ENCODE peak calls at places on chromosomes 6 and 20, in nine cellular contexts. One of them, this sample, is unnamed.

GRCh38 chr6:53840027-53840426 is 45.2 kb downstream of the LRRC1 start:
- DNase-seq in breast epithelium: no peak
- DNase-seq in OCI-LY7: no peak
- DNase-seq in sigmoid colon: no peak
- DNase-seq in LNCaP clone FGC: no peak
- DNase-seq in NCI-H460: no peak
- DNase-seq in activated CD4-positive, CD25-positive, alpha-beta regulatory T cell: no peak
- DNase-seq in right lobe of liver: no peak
- DNase-seq in brain microvascular endothelial cell: no peak
- DNase-seq in this sample: no peak

GRCh38 chr6:18293192-18293904 is 29.0 kb upstream of the DEK start:
- DNase-seq in breast epithelium: no peak
- DNase-seq in OCI-LY7: no peak
- DNase-seq in sigmoid colon: no peak
- DNase-seq in LNCaP clone FGC: no peak
- DNase-seq in NCI-H460: peak
- DNase-seq in activated CD4-positive, CD25-positive, alpha-beta regulatory T cell: no peak
- DNase-seq in right lobe of liver: no peak
- DNase-seq in brain microvascular endothelial cell: peak
- DNase-seq in this sample: no peak

GRCh38 chr6:90383212-90383611 is 86.6 kb upstream of the BACH2 start:
- DNase-seq in breast epithelium: no peak
- DNase-seq in OCI-LY7: peak
- DNase-seq in sigmoid colon: no peak
- DNase-seq in LNCaP clone FGC: no peak
- DNase-seq in NCI-H460: no peak
- DNase-seq in activated CD4-positive, CD25-positive, alpha-beta regulatory T cell: no peak
- DNase-seq in right lobe of liver: no peak
- DNase-seq in brain microvascular endothelial cell: no peak
- DNase-seq in this sample: no peak

GRCh38 chr20:11777861-11778570 is 139.7 kb upstream of the BTBD3 start:
- DNase-seq in breast epithelium: no peak
- DNase-seq in OCI-LY7: no peak
- DNase-seq in sigmoid colon: no peak
- DNase-seq in LNCaP clone FGC: no peak
- DNase-seq in NCI-H460: no peak
- DNase-seq in activated CD4-positive, CD25-positive, alpha-beta regulatory T cell: no peak
- DNase-seq in right lobe of liver: no peak
- DNase-seq in brain microvascular endothelial cell: peak
- DNase-seq in this sample: no peak

GRCh38 chr6:44062771-44063560 is 64.3 kb downstream of the MRPL14 start:
- DNase-seq in breast epithelium: no peak
- DNase-seq in OCI-LY7: peak
- DNase-seq in sigmoid colon: no peak
- DNase-seq in LNCaP clone FGC: no peak
- DNase-seq in NCI-H460: no peak
- DNase-seq in activated CD4-positive, CD25-positive, alpha-beta regulatory T cell: no peak
- DNase-seq in right lobe of liver: no peak
- DNase-seq in brain microvascular endothelial cell: no peak
- DNase-seq in this sample: peak

GRCh38 chr6:35385457-35386202 is 43.3 kb downstream of the PPARD start:
- DNase-seq in breast epithelium: no peak
- DNase-seq in OCI-LY7: no peak
- DNase-seq in sigmoid colon: peak
- DNase-seq in LNCaP clone FGC: no peak
- DNase-seq in NCI-H460: no peak
- DNase-seq in activated CD4-positive, CD25-positive, alpha-beta regulatory T cell: no peak
- DNase-seq in right lobe of liver: no peak
- DNase-seq in brain microvascular endothelial cell: no peak
- DNase-seq in this sample: no peak

GRCh38 chr6:127102299-127102698 is 16.2 kb upstream of the RSPO3 start:
- DNase-seq in breast epithelium: no peak
- DNase-seq in OCI-LY7: no peak
- DNase-seq in sigmoid colon: no peak
- DNase-seq in LNCaP clone FGC: no peak
- DNase-seq in NCI-H460: peak
- DNase-seq in activated CD4-positive, CD25-positive, alpha-beta regulatory T cell: no peak
- DNase-seq in right lobe of liver: no peak
- DNase-seq in brain microvascular endothelial cell: peak
- DNase-seq in this sample: no peak

GRCh38 chr20:35224536-35224935 is 2.0 kb upstream of the MMP24 start:
- DNase-seq in breast epithelium: no peak
- DNase-seq in OCI-LY7: no peak
- DNase-seq in sigmoid colon: no peak
- DNase-seq in LNCaP clone FGC: no peak
- DNase-seq in NCI-H460: no peak
- DNase-seq in activated CD4-positive, CD25-positive, alpha-beta regulatory T cell: no peak
- DNase-seq in right lobe of liver: no peak
- DNase-seq in brain microvascular endothelial cell: no peak
- DNase-seq in this sample: no peak

GRCh38 chr6:158514991-158515390 is 44.9 kb upstream of the TMEM181 start:
- DNase-seq in breast epithelium: no peak
- DNase-seq in OCI-LY7: no peak
- DNase-seq in sigmoid colon: no peak
- DNase-seq in LNCaP clone FGC: no peak
- DNase-seq in NCI-H460: no peak
- DNase-seq in activated CD4-positive, CD25-positive, alpha-beta regulatory T cell: no peak
- DNase-seq in right lobe of liver: no peak
- DNase-seq in brain microvascular endothelial cell: no peak
- DNase-seq in this sample: no peak

GRCh38 chr6:163414367-163415175 is at the start of gene QKI:
- DNase-seq in breast epithelium: peak
- DNase-seq in OCI-LY7: peak
- DNase-seq in sigmoid colon: peak
- DNase-seq in LNCaP clone FGC: no peak
- DNase-seq in NCI-H460: peak
- DNase-seq in activated CD4-positive, CD25-positive, alpha-beta regulatory T cell: peak
- DNase-seq in right lobe of liver: peak
- DNase-seq in brain microvascular endothelial cell: no peak
- DNase-seq in this sample: peak

GRCh38 chr20:48624315-48625020 is 203.3 kb downstream of the PREX1 start:
- DNase-seq in breast epithelium: no peak
- DNase-seq in OCI-LY7: no peak
- DNase-seq in sigmoid colon: no peak
- DNase-seq in LNCaP clone FGC: no peak
- DNase-seq in NCI-H460: no peak
- DNase-seq in activated CD4-positive, CD25-positive, alpha-beta regulatory T cell: no peak
- DNase-seq in right lobe of liver: peak
- DNase-seq in brain microvascular endothelial cell: no peak
- DNase-seq in this sample: no peak

GRCh38 chr20:5612476-5613291 is 137.5 kb upstream of the SHLD1 start:
- DNase-seq in breast epithelium: no peak
- DNase-seq in OCI-LY7: no peak
- DNase-seq in sigmoid colon: no peak
- DNase-seq in LNCaP clone FGC: no peak
- DNase-seq in NCI-H460: no peak
- DNase-seq in activated CD4-positive, CD25-positive, alpha-beta regulatory T cell: no peak
- DNase-seq in right lobe of liver: no peak
- DNase-seq in brain microvascular endothelial cell: no peak
- DNase-seq in this sample: no peak

GRCh38 chr6:90406957-90407356 is 110.3 kb upstream of the BACH2 start:
- DNase-seq in breast epithelium: no peak
- DNase-seq in OCI-LY7: no peak
- DNase-seq in sigmoid colon: no peak
- DNase-seq in LNCaP clone FGC: no peak
- DNase-seq in NCI-H460: no peak
- DNase-seq in activated CD4-positive, CD25-positive, alpha-beta regulatory T cell: no peak
- DNase-seq in right lobe of liver: no peak
- DNase-seq in brain microvascular endothelial cell: peak
- DNase-seq in this sample: no peak

GRCh38 chr6:28884423-28885148 is 39.2 kb downstream of the TRIM27 start:
- DNase-seq in breast epithelium: no peak
- DNase-seq in OCI-LY7: no peak
- DNase-seq in sigmoid colon: no peak
- DNase-seq in LNCaP clone FGC: no peak
- DNase-seq in NCI-H460: no peak
- DNase-seq in activated CD4-positive, CD25-positive, alpha-beta regulatory T cell: peak
- DNase-seq in right lobe of liver: no peak
- DNase-seq in brain microvascular endothelial cell: no peak
- DNase-seq in this sample: peak

GRCh38 chr6:45590751-45591184 is 213.0 kb upstream of the SUPT3H start:
- DNase-seq in breast epithelium: no peak
- DNase-seq in OCI-LY7: no peak
- DNase-seq in sigmoid colon: peak
- DNase-seq in LNCaP clone FGC: no peak
- DNase-seq in NCI-H460: no peak
- DNase-seq in activated CD4-positive, CD25-positive, alpha-beta regulatory T cell: no peak
- DNase-seq in right lobe of liver: no peak
- DNase-seq in brain microvascular endothelial cell: no peak
- DNase-seq in this sample: no peak

GRCh38 chr6:15511248-15512125 is 151.3 kb downstream of the DTNBP1 start:
- DNase-seq in breast epithelium: no peak
- DNase-seq in OCI-LY7: no peak
- DNase-seq in sigmoid colon: no peak
- DNase-seq in LNCaP clone FGC: no peak
- DNase-seq in NCI-H460: no peak
- DNase-seq in activated CD4-positive, CD25-positive, alpha-beta regulatory T cell: no peak
- DNase-seq in right lobe of liver: peak
- DNase-seq in brain microvascular endothelial cell: no peak
- DNase-seq in this sample: no peak

GRCh38 chr20:41183831-41184230 is 46.5 kb downstream of the PLCG1 start:
- DNase-seq in breast epithelium: no peak
- DNase-seq in OCI-LY7: no peak
- DNase-seq in sigmoid colon: no peak
- DNase-seq in LNCaP clone FGC: no peak
- DNase-seq in NCI-H460: no peak
- DNase-seq in activated CD4-positive, CD25-positive, alpha-beta regulatory T cell: no peak
- DNase-seq in right lobe of liver: no peak
- DNase-seq in brain microvascular endothelial cell: no peak
- DNase-seq in this sample: no peak

GRCh38 chr6:42230320-42231034 is 12.8 kb upstream of the MRPS10 start:
- DNase-seq in breast epithelium: no peak
- DNase-seq in OCI-LY7: peak
- DNase-seq in sigmoid colon: no peak
- DNase-seq in LNCaP clone FGC: no peak
- DNase-seq in NCI-H460: no peak
- DNase-seq in activated CD4-positive, CD25-positive, alpha-beta regulatory T cell: no peak
- DNase-seq in right lobe of liver: no peak
- DNase-seq in brain microvascular endothelial cell: no peak
- DNase-seq in this sample: no peak

GRCh38 chr6:25481267-25481666 is 170.7 kb upstream of the SCGN start:
- DNase-seq in breast epithelium: no peak
- DNase-seq in OCI-LY7: no peak
- DNase-seq in sigmoid colon: no peak
- DNase-seq in LNCaP clone FGC: no peak
- DNase-seq in NCI-H460: no peak
- DNase-seq in activated CD4-positive, CD25-positive, alpha-beta regulatory T cell: no peak
- DNase-seq in right lobe of liver: no peak
- DNase-seq in brain microvascular endothelial cell: no peak
- DNase-seq in this sample: no peak

This sample was measured in activated T-helper 9 cell treated with anti-CD3 and anti-CD28 coated beads, Interleukin-2, amount 50 U/mL, for 16 hours.